ENCODE peak calls at places on chromosomes 16 and 17, in nine cellular contexts. One of them, this sample, is unnamed.

GRCh38 chr17:412211-413015 is 59.8 kb upstream of the RPH3AL start:
- DNase-seq in T-helper 17 cell: peak
- DNase-seq in AG09309: peak
- DNase-seq in astrocyte of the hippocampus: peak
- DNase-seq in T-helper 2 cell: peak
- DNase-seq in central memory CD8-positive, alpha-beta T cell: no peak
- DNase-seq in NCI-H526 treated with DMSO at 0.1 percent for 48 hours: no peak
- DNase-seq in stimulated activated CD8-positive, alpha-beta memory T cell treated with anti-CD3 and anti-CD28 coated beads, Interleukin-15, amount 100 ng/mL, for 4 hours: no peak
- DNase-seq in hippocampal formation: peak
- DNase-seq in this sample: no peak

GRCh38 chr17:80891096-80892018 is 100.3 kb upstream of the CHMP6 start:
- DNase-seq in stimulated activated CD8-positive, alpha-beta memory T cell treated with anti-CD3 and anti-CD28 coated beads, Interleukin-15, amount 100 ng/mL, for 4 hours: peak
- DNase-seq in NCI-H526 treated with DMSO at 0.1 percent for 48 hours: no peak
- DNase-seq in hippocampal formation: no peak
- DNase-seq in T-helper 17 cell: peak
- DNase-seq in T-helper 2 cell: peak
- DNase-seq in astrocyte of the hippocampus: peak
- DNase-seq in AG09309: peak
- DNase-seq in central memory CD8-positive, alpha-beta T cell: peak
- DNase-seq in this sample: peak

GRCh38 chr16:75682308-75682707 is 5.5 kb upstream of the CPHXL2 start:
- DNase-seq in astrocyte of the hippocampus: no peak
- DNase-seq in T-helper 17 cell: no peak
- DNase-seq in central memory CD8-positive, alpha-beta T cell: no peak
- DNase-seq in NCI-H526 treated with DMSO at 0.1 percent for 48 hours: no peak
- DNase-seq in stimulated activated CD8-positive, alpha-beta memory T cell treated with anti-CD3 and anti-CD28 coated beads, Interleukin-15, amount 100 ng/mL, for 4 hours: no peak
- DNase-seq in hippocampal formation: no peak
- DNase-seq in AG09309: no peak
- DNase-seq in T-helper 2 cell: no peak
- DNase-seq in this sample: no peak

GRCh38 chr16:1121601-1122000 is 25.6 kb upstream of the C1QTNF8 start:
- DNase-seq in hippocampal formation: no peak
- DNase-seq in central memory CD8-positive, alpha-beta T cell: no peak
- DNase-seq in astrocyte of the hippocampus: no peak
- DNase-seq in stimulated activated CD8-positive, alpha-beta memory T cell treated with anti-CD3 and anti-CD28 coated beads, Interleukin-15, amount 100 ng/mL, for 4 hours: no peak
- DNase-seq in T-helper 17 cell: no peak
- DNase-seq in T-helper 2 cell: no peak
- DNase-seq in NCI-H526 treated with DMSO at 0.1 percent for 48 hours: no peak
- DNase-seq in AG09309: no peak
- DNase-seq in this sample: no peak

GRCh38 chr16:86565644-86566511 is 751 bp upstream of the FOXC2 start:
- DNase-seq in astrocyte of the hippocampus: peak
- DNase-seq in central memory CD8-positive, alpha-beta T cell: no peak
- DNase-seq in hippocampal formation: no peak
- DNase-seq in T-helper 2 cell: no peak
- DNase-seq in AG09309: no peak
- DNase-seq in T-helper 17 cell: no peak
- DNase-seq in NCI-H526 treated with DMSO at 0.1 percent for 48 hours: no peak
- DNase-seq in stimulated activated CD8-positive, alpha-beta memory T cell treated with anti-CD3 and anti-CD28 coated beads, Interleukin-15, amount 100 ng/mL, for 4 hours: no peak
- DNase-seq in this sample: no peak

GRCh38 chr16:72284042-72284789 is 112.3 kb upstream of the PMFBP1 start:
- DNase-seq in AG09309: peak
- DNase-seq in T-helper 17 cell: no peak
- DNase-seq in stimulated activated CD8-positive, alpha-beta memory T cell treated with anti-CD3 and anti-CD28 coated beads, Interleukin-15, amount 100 ng/mL, for 4 hours: no peak
- DNase-seq in NCI-H526 treated with DMSO at 0.1 percent for 48 hours: no peak
- DNase-seq in hippocampal formation: no peak
- DNase-seq in T-helper 2 cell: no peak
- DNase-seq in central memory CD8-positive, alpha-beta T cell: no peak
- DNase-seq in astrocyte of the hippocampus: no peak
- DNase-seq in this sample: no peak

GRCh38 chr16:9666834-9667480 is 515.3 kb downstream of the GRIN2A start:
- DNase-seq in central memory CD8-positive, alpha-beta T cell: no peak
- DNase-seq in AG09309: no peak
- DNase-seq in astrocyte of the hippocampus: no peak
- DNase-seq in T-helper 17 cell: no peak
- DNase-seq in T-helper 2 cell: no peak
- DNase-seq in NCI-H526 treated with DMSO at 0.1 percent for 48 hours: no peak
- DNase-seq in hippocampal formation: no peak
- DNase-seq in stimulated activated CD8-positive, alpha-beta memory T cell treated with anti-CD3 and anti-CD28 coated beads, Interleukin-15, amount 100 ng/mL, for 4 hours: no peak
- DNase-seq in this sample: peak

GRCh38 chr17:82216301-82217119 is 3.9 kb upstream of the CCDC57 start:
- DNase-seq in NCI-H526 treated with DMSO at 0.1 percent for 48 hours: no peak
- DNase-seq in stimulated activated CD8-positive, alpha-beta memory T cell treated with anti-CD3 and anti-CD28 coated beads, Interleukin-15, amount 100 ng/mL, for 4 hours: no peak
- DNase-seq in T-helper 2 cell: no peak
- DNase-seq in astrocyte of the hippocampus: peak
- DNase-seq in AG09309: peak
- DNase-seq in hippocampal formation: no peak
- DNase-seq in central memory CD8-positive, alpha-beta T cell: peak
- DNase-seq in T-helper 17 cell: peak
- DNase-seq in this sample: peak

GRCh38 chr17:57935833-57936807 is 19.1 kb downstream of the CUEDC1 start:
- DNase-seq in T-helper 2 cell: no peak
- DNase-seq in hippocampal formation: peak
- DNase-seq in stimulated activated CD8-positive, alpha-beta memory T cell treated with anti-CD3 and anti-CD28 coated beads, Interleukin-15, amount 100 ng/mL, for 4 hours: no peak
- DNase-seq in AG09309: no peak
- DNase-seq in T-helper 17 cell: no peak
- DNase-seq in NCI-H526 treated with DMSO at 0.1 percent for 48 hours: no peak
- DNase-seq in astrocyte of the hippocampus: peak
- DNase-seq in central memory CD8-positive, alpha-beta T cell: no peak
- DNase-seq in this sample: no peak

GRCh38 chr17:14756469-14756868 is 455.6 kb downstream of the HS3ST3B1 start:
- DNase-seq in central memory CD8-positive, alpha-beta T cell: no peak
- DNase-seq in T-helper 17 cell: no peak
- DNase-seq in hippocampal formation: no peak
- DNase-seq in astrocyte of the hippocampus: no peak
- DNase-seq in AG09309: no peak
- DNase-seq in NCI-H526 treated with DMSO at 0.1 percent for 48 hours: no peak
- DNase-seq in stimulated activated CD8-positive, alpha-beta memory T cell treated with anti-CD3 and anti-CD28 coated beads, Interleukin-15, amount 100 ng/mL, for 4 hours: no peak
- DNase-seq in T-helper 2 cell: no peak
- DNase-seq in this sample: no peak

GRCh38 chr16:1787322-1788094 is 4.7 kb downstream of the NUBP2 start:
- DNase-seq in AG09309: no peak
- DNase-seq in NCI-H526 treated with DMSO at 0.1 percent for 48 hours: no peak
- DNase-seq in stimulated activated CD8-positive, alpha-beta memory T cell treated with anti-CD3 and anti-CD28 coated beads, Interleukin-15, amount 100 ng/mL, for 4 hours: no peak
- DNase-seq in T-helper 17 cell: peak
- DNase-seq in hippocampal formation: no peak
- DNase-seq in astrocyte of the hippocampus: no peak
- DNase-seq in central memory CD8-positive, alpha-beta T cell: no peak
- DNase-seq in T-helper 2 cell: no peak
- DNase-seq in this sample: no peak

GRCh38 chr17:50853015-50853615 is 13.0 kb downstream of the TOB1 start:
- DNase-seq in hippocampal formation: no peak
- DNase-seq in T-helper 17 cell: no peak
- DNase-seq in AG09309: no peak
- DNase-seq in NCI-H526 treated with DMSO at 0.1 percent for 48 hours: no peak
- DNase-seq in central memory CD8-positive, alpha-beta T cell: no peak
- DNase-seq in T-helper 2 cell: no peak
- DNase-seq in astrocyte of the hippocampus: no peak
- DNase-seq in stimulated activated CD8-positive, alpha-beta memory T cell treated with anti-CD3 and anti-CD28 coated beads, Interleukin-15, amount 100 ng/mL, for 4 hours: no peak
- DNase-seq in this sample: no peak

GRCh38 chr17:57911021-57911420 is 44.2 kb downstream of the CUEDC1 start:
- DNase-seq in central memory CD8-positive, alpha-beta T cell: no peak
- DNase-seq in T-helper 17 cell: no peak
- DNase-seq in AG09309: no peak
- DNase-seq in T-helper 2 cell: no peak
- DNase-seq in NCI-H526 treated with DMSO at 0.1 percent for 48 hours: no peak
- DNase-seq in hippocampal formation: no peak
- DNase-seq in stimulated activated CD8-positive, alpha-beta memory T cell treated with anti-CD3 and anti-CD28 coated beads, Interleukin-15, amount 100 ng/mL, for 4 hours: no peak
- DNase-seq in astrocyte of the hippocampus: no peak
- DNase-seq in this sample: no peak

GRCh38 chr16:53945996-53946395 is 242.0 kb downstream of the FTO start:
- DNase-seq in T-helper 2 cell: no peak
- DNase-seq in AG09309: peak
- DNase-seq in astrocyte of the hippocampus: peak
- DNase-seq in T-helper 17 cell: no peak
- DNase-seq in NCI-H526 treated with DMSO at 0.1 percent for 48 hours: no peak
- DNase-seq in central memory CD8-positive, alpha-beta T cell: no peak
- DNase-seq in stimulated activated CD8-positive, alpha-beta memory T cell treated with anti-CD3 and anti-CD28 coated beads, Interleukin-15, amount 100 ng/mL, for 4 hours: no peak
- DNase-seq in hippocampal formation: peak
- DNase-seq in this sample: no peak

GRCh38 chr16:88842308-88842756 is 14.4 kb downstream of the GALNS start:
- DNase-seq in stimulated activated CD8-positive, alpha-beta memory T cell treated with anti-CD3 and anti-CD28 coated beads, Interleukin-15, amount 100 ng/mL, for 4 hours: no peak
- DNase-seq in NCI-H526 treated with DMSO at 0.1 percent for 48 hours: no peak
- DNase-seq in astrocyte of the hippocampus: no peak
- DNase-seq in central memory CD8-positive, alpha-beta T cell: no peak
- DNase-seq in AG09309: no peak
- DNase-seq in T-helper 2 cell: no peak
- DNase-seq in hippocampal formation: no peak
- DNase-seq in T-helper 17 cell: no peak
- DNase-seq in this sample: no peak

GRCh38 chr16:23183486-23183862 is 929 bp downstream of the SCNN1G start:
- DNase-seq in hippocampal formation: no peak
- DNase-seq in astrocyte of the hippocampus: no peak
- DNase-seq in T-helper 2 cell: no peak
- DNase-seq in central memory CD8-positive, alpha-beta T cell: no peak
- DNase-seq in T-helper 17 cell: no peak
- DNase-seq in stimulated activated CD8-positive, alpha-beta memory T cell treated with anti-CD3 and anti-CD28 coated beads, Interleukin-15, amount 100 ng/mL, for 4 hours: no peak
- DNase-seq in AG09309: no peak
- DNase-seq in NCI-H526 treated with DMSO at 0.1 percent for 48 hours: no peak
- DNase-seq in this sample: no peak

GRCh38 chr17:71757156-71757555 is 363.7 kb upstream of the SOX9 start:
- DNase-seq in hippocampal formation: no peak
- DNase-seq in NCI-H526 treated with DMSO at 0.1 percent for 48 hours: no peak
- DNase-seq in T-helper 17 cell: no peak
- DNase-seq in AG09309: no peak
- DNase-seq in T-helper 2 cell: no peak
- DNase-seq in astrocyte of the hippocampus: no peak
- DNase-seq in central memory CD8-positive, alpha-beta T cell: no peak
- DNase-seq in stimulated activated CD8-positive, alpha-beta memory T cell treated with anti-CD3 and anti-CD28 coated beads, Interleukin-15, amount 100 ng/mL, for 4 hours: no peak
- DNase-seq in this sample: no peak

GRCh38 chr16:15950167-15950854 is 895 bp downstream of the ABCC1 start:
- DNase-seq in central memory CD8-positive, alpha-beta T cell: peak
- DNase-seq in NCI-H526 treated with DMSO at 0.1 percent for 48 hours: peak
- DNase-seq in astrocyte of the hippocampus: peak
- DNase-seq in stimulated activated CD8-positive, alpha-beta memory T cell treated with anti-CD3 and anti-CD28 coated beads, Interleukin-15, amount 100 ng/mL, for 4 hours: no peak
- DNase-seq in T-helper 17 cell: peak
- DNase-seq in hippocampal formation: no peak
- DNase-seq in T-helper 2 cell: peak
- DNase-seq in AG09309: no peak
- DNase-seq in this sample: no peak

GRCh38 chr16:65763640-65764305 is 602.7 kb upstream of the CDH5 start:
- DNase-seq in hippocampal formation: no peak
- DNase-seq in NCI-H526 treated with DMSO at 0.1 percent for 48 hours: no peak
- DNase-seq in AG09309: no peak
- DNase-seq in stimulated activated CD8-positive, alpha-beta memory T cell treated with anti-CD3 and anti-CD28 coated beads, Interleukin-15, amount 100 ng/mL, for 4 hours: no peak
- DNase-seq in T-helper 2 cell: no peak
- DNase-seq in T-helper 17 cell: no peak
- DNase-seq in astrocyte of the hippocampus: no peak
- DNase-seq in central memory CD8-positive, alpha-beta T cell: no peak
- DNase-seq in this sample: no peak

GRCh38 chr16:14496786-14497185 is 133.3 kb downstream of the PARN start:
- DNase-seq in T-helper 17 cell: no peak
- DNase-seq in hippocampal formation: no peak
- DNase-seq in astrocyte of the hippocampus: no peak
- DNase-seq in NCI-H526 treated with DMSO at 0.1 percent for 48 hours: no peak
- DNase-seq in AG09309: no peak
- DNase-seq in central memory CD8-positive, alpha-beta T cell: no peak
- DNase-seq in stimulated activated CD8-positive, alpha-beta memory T cell treated with anti-CD3 and anti-CD28 coated beads, Interleukin-15, amount 100 ng/mL, for 4 hours: no peak
- DNase-seq in T-helper 2 cell: no peak
- DNase-seq in this sample: no peak

GRCh38 chr16:11034005-11034404 is 89.6 kb downstream of the CLEC16A start:
- DNase-seq in astrocyte of the hippocampus: no peak
- DNase-seq in T-helper 2 cell: no peak
- DNase-seq in T-helper 17 cell: no peak
- DNase-seq in AG09309: peak
- DNase-seq in stimulated activated CD8-positive, alpha-beta memory T cell treated with anti-CD3 and anti-CD28 coated beads, Interleukin-15, amount 100 ng/mL, for 4 hours: no peak
- DNase-seq in hippocampal formation: no peak
- DNase-seq in central memory CD8-positive, alpha-beta T cell: no peak
- DNase-seq in NCI-H526 treated with DMSO at 0.1 percent for 48 hours: no peak
- DNase-seq in this sample: no peak

GRCh38 chr16:74607967-74608356 is 1.0 kb upstream of the GLG1 start:
- DNase-seq in NCI-H526 treated with DMSO at 0.1 percent for 48 hours: no peak
- DNase-seq in T-helper 17 cell: no peak
- DNase-seq in hippocampal formation: no peak
- DNase-seq in central memory CD8-positive, alpha-beta T cell: no peak
- DNase-seq in T-helper 2 cell: no peak
- DNase-seq in stimulated activated CD8-positive, alpha-beta memory T cell treated with anti-CD3 and anti-CD28 coated beads, Interleukin-15, amount 100 ng/mL, for 4 hours: no peak
- DNase-seq in AG09309: no peak
- DNase-seq in astrocyte of the hippocampus: no peak
- DNase-seq in this sample: no peak

GRCh38 chr17:76695059-76695892 is 15.5 kb downstream of the MXRA7 start:
- DNase-seq in stimulated activated CD8-positive, alpha-beta memory T cell treated with anti-CD3 and anti-CD28 coated beads, Interleukin-15, amount 100 ng/mL, for 4 hours: no peak
- DNase-seq in T-helper 2 cell: no peak
- DNase-seq in T-helper 17 cell: no peak
- DNase-seq in astrocyte of the hippocampus: no peak
- DNase-seq in NCI-H526 treated with DMSO at 0.1 percent for 48 hours: no peak
- DNase-seq in AG09309: no peak
- DNase-seq in hippocampal formation: no peak
- DNase-seq in central memory CD8-positive, alpha-beta T cell: no peak
- DNase-seq in this sample: no peak

GRCh38 chr17:8162232-8162996 is at the start of gene VAMP2:
- DNase-seq in hippocampal formation: no peak
- DNase-seq in AG09309: no peak
- DNase-seq in astrocyte of the hippocampus: peak
- DNase-seq in stimulated activated CD8-positive, alpha-beta memory T cell treated with anti-CD3 and anti-CD28 coated beads, Interleukin-15, amount 100 ng/mL, for 4 hours: peak
- DNase-seq in central memory CD8-positive, alpha-beta T cell: peak
- DNase-seq in T-helper 17 cell: peak
- DNase-seq in NCI-H526 treated with DMSO at 0.1 percent for 48 hours: no peak
- DNase-seq in T-helper 2 cell: peak
- DNase-seq in this sample: peak

GRCh38 chr17:32771396-32771795 is 105.5 kb downstream of the MYO1D start:
- DNase-seq in stimulated activated CD8-positive, alpha-beta memory T cell treated with anti-CD3 and anti-CD28 coated beads, Interleukin-15, amount 100 ng/mL, for 4 hours: no peak
- DNase-seq in central memory CD8-positive, alpha-beta T cell: no peak
- DNase-seq in astrocyte of the hippocampus: no peak
- DNase-seq in AG09309: no peak
- DNase-seq in T-helper 17 cell: no peak
- DNase-seq in T-helper 2 cell: no peak
- DNase-seq in hippocampal formation: no peak
- DNase-seq in NCI-H526 treated with DMSO at 0.1 percent for 48 hours: no peak
- DNase-seq in this sample: no peak

GRCh38 chr16:31477220-31478216 is 5.4 kb upstream of the SLC5A2 start:
- DNase-seq in stimulated activated CD8-positive, alpha-beta memory T cell treated with anti-CD3 and anti-CD28 coated beads, Interleukin-15, amount 100 ng/mL, for 4 hours: no peak
- DNase-seq in T-helper 2 cell: peak
- DNase-seq in AG09309: no peak
- DNase-seq in central memory CD8-positive, alpha-beta T cell: no peak
- DNase-seq in NCI-H526 treated with DMSO at 0.1 percent for 48 hours: no peak
- DNase-seq in hippocampal formation: no peak
- DNase-seq in astrocyte of the hippocampus: no peak
- DNase-seq in T-helper 17 cell: no peak
- DNase-seq in this sample: no peak

GRCh38 chr17:61307905-61308886 is 91.4 kb upstream of the TBX2 start:
- DNase-seq in stimulated activated CD8-positive, alpha-beta memory T cell treated with anti-CD3 and anti-CD28 coated beads, Interleukin-15, amount 100 ng/mL, for 4 hours: no peak
- DNase-seq in NCI-H526 treated with DMSO at 0.1 percent for 48 hours: no peak
- DNase-seq in T-helper 17 cell: no peak
- DNase-seq in T-helper 2 cell: no peak
- DNase-seq in central memory CD8-positive, alpha-beta T cell: no peak
- DNase-seq in AG09309: peak
- DNase-seq in hippocampal formation: no peak
- DNase-seq in astrocyte of the hippocampus: peak
- DNase-seq in this sample: no peak

GRCh38 chr16:84879569-84880487 is 60.0 kb downstream of the CRISPLD2 start:
- DNase-seq in T-helper 17 cell: no peak
- DNase-seq in AG09309: no peak
- DNase-seq in stimulated activated CD8-positive, alpha-beta memory T cell treated with anti-CD3 and anti-CD28 coated beads, Interleukin-15, amount 100 ng/mL, for 4 hours: no peak
- DNase-seq in T-helper 2 cell: no peak
- DNase-seq in astrocyte of the hippocampus: no peak
- DNase-seq in central memory CD8-positive, alpha-beta T cell: no peak
- DNase-seq in hippocampal formation: no peak
- DNase-seq in NCI-H526 treated with DMSO at 0.1 percent for 48 hours: no peak
- DNase-seq in this sample: no peak

GRCh38 chr17:60604686-60605334 is 4.8 kb downstream of the PPM1D start:
- DNase-seq in AG09309: peak
- DNase-seq in T-helper 17 cell: no peak
- DNase-seq in central memory CD8-positive, alpha-beta T cell: no peak
- DNase-seq in T-helper 2 cell: no peak
- DNase-seq in stimulated activated CD8-positive, alpha-beta memory T cell treated with anti-CD3 and anti-CD28 coated beads, Interleukin-15, amount 100 ng/mL, for 4 hours: no peak
- DNase-seq in hippocampal formation: peak
- DNase-seq in astrocyte of the hippocampus: peak
- DNase-seq in NCI-H526 treated with DMSO at 0.1 percent for 48 hours: no peak
- DNase-seq in this sample: no peak

GRCh38 chr16:89216315-89217137 is 977 bp upstream of the ZNF778 start:
- DNase-seq in stimulated activated CD8-positive, alpha-beta memory T cell treated with anti-CD3 and anti-CD28 coated beads, Interleukin-15, amount 100 ng/mL, for 4 hours: peak
- DNase-seq in central memory CD8-positive, alpha-beta T cell: peak
- DNase-seq in NCI-H526 treated with DMSO at 0.1 percent for 48 hours: peak
- DNase-seq in AG09309: peak
- DNase-seq in T-helper 2 cell: peak
- DNase-seq in hippocampal formation: peak
- DNase-seq in T-helper 17 cell: peak
- DNase-seq in astrocyte of the hippocampus: peak
- DNase-seq in this sample: peak

GRCh38 chr17:72531729-72532128 is 410.9 kb downstream of the SOX9 start:
- DNase-seq in AG09309: no peak
- DNase-seq in T-helper 2 cell: no peak
- DNase-seq in astrocyte of the hippocampus: no peak
- DNase-seq in stimulated activated CD8-positive, alpha-beta memory T cell treated with anti-CD3 and anti-CD28 coated beads, Interleukin-15, amount 100 ng/mL, for 4 hours: no peak
- DNase-seq in T-helper 17 cell: no peak
- DNase-seq in hippocampal formation: no peak
- DNase-seq in NCI-H526 treated with DMSO at 0.1 percent for 48 hours: no peak
- DNase-seq in central memory CD8-positive, alpha-beta T cell: no peak
- DNase-seq in this sample: no peak